ENCODE peak calls at places on chromosome 4, in nine cellular contexts. F is activated T-cell treated with anti-CD3 and anti-CD28 coated beads, Interleukin-2, amount 50 U/mL, for 4 hours; H is progenitor cell of endocrine pancreas; B is fibroblast of gingiva; W is AG04449; D is activated CD8-positive, alpha-beta memory T cell treated with anti-CD3 and anti-CD28 coated beads for 4 hours; V is Jurkat, Clone E6-1; X is NCI-H460; L is thoracic aorta. E is an unnamed sample.

GRCh38 chr4:1516881-1517480 is 110.7 kb upstream of the NKX1-1 start:
- DNase-seq in F (no peak), L (no peak), B (no peak), W (no peak), D (no peak), V (no peak), H (no peak), X (no peak), E (no peak)

GRCh38 chr4:23789765-23790164 is 100.1 kb downstream of the PPARGC1A start:
- DNase-seq in D (no peak), L (no peak), V (no peak), H (no peak), X (no peak), B (peak; percentile 92), W (no peak), F (no peak), E (peak; percentile 17)

GRCh38 chr4:107757860-107758476 is 37.9 kb upstream of the PAPSS1 start:
- DNase-seq in H (no peak), B (peak; percentile 26), W (no peak), X (peak; percentile 25), V (peak; percentile 38), D (no peak), F (no peak), L (no peak), E (peak; percentile 34)

GRCh38 chr4:156972370-156972980 is 876 bp upstream of the PDGFC start:
- DNase-seq in F (no peak), X (no peak), B (no peak), H (no peak), V (no peak), W (no peak), L (no peak), D (no peak), E (no peak)

GRCh38 chr4:155077860-155078259 is 130.6 kb upstream of the NPY2R start:
- DNase-seq in B (no peak), X (no peak), D (no peak), L (no peak), H (no peak), W (no peak), F (no peak), V (no peak), E (no peak)

GRCh38 chr4:57037982-57038604 is 59.4 kb downstream of the POLR2B start:
- DNase-seq in W (no peak), L (no peak), H (peak; percentile 66), B (peak; percentile 40), V (peak; percentile 8), X (peak; percentile 46), D (no peak), F (no peak), E (peak; percentile 34)

GRCh38 chr4:124135409-124135813 is 577.1 kb downstream of the ANKRD50 start:
- DNase-seq in B (peak; percentile 15), X (no peak), W (no peak), L (no peak), D (no peak), H (no peak), F (no peak), V (no peak), E (no peak)

GRCh38 chr4:164424852-164425251 is 329.1 kb upstream of the SMIM31 start:
- DNase-seq in V (no peak), H (no peak), F (no peak), B (no peak), D (no peak), X (no peak), L (no peak), W (no peak), E (no peak)

GRCh38 chr4:90727938-90728337 is 600.7 kb downstream of the CCSER1 start:
- DNase-seq in W (no peak), L (no peak), H (no peak), F (no peak), D (no peak), B (no peak), V (no peak), X (no peak), E (no peak)

GRCh38 chr4:8594097-8595038 is 1.8 kb downstream of the CPZ start:
- DNase-seq in H (peak; percentile 41), B (peak; percentile 56), D (no peak), L (no peak), X (peak; percentile 58), W (peak; percentile 28), V (no peak), F (no peak), E (peak; percentile 71)

GRCh38 chr4:147863808-147864472 is 132.1 kb downstream of the ARHGAP10 start:
- DNase-seq in F (no peak), X (no peak), W (no peak), B (peak; percentile 47), V (no peak), H (no peak), L (no peak), D (no peak), E (no peak)

GRCh38 chr4:168604496-168605373 is 107.9 kb downstream of the PALLD start:
- DNase-seq in B (peak; percentile 91), L (no peak), D (no peak), H (no peak), V (no peak), F (no peak), W (no peak), X (no peak), E (peak; percentile 72)

GRCh38 chr4:184824081-184824775 is 1.5 kb downstream of the ACSL1 start:
- DNase-seq in X (no peak), L (no peak), V (no peak), W (no peak), F (no peak), D (no peak), H (no peak), B (no peak), E (no peak)

GRCh38 chr4:53651142-53651720 is 59.9 kb upstream of the LNX1 start:
- DNase-seq in V (no peak), L (no peak), H (no peak), D (no peak), X (no peak), W (no peak), B (no peak), F (no peak), E (peak; percentile 96)

GRCh38 chr4:154049457-154050181 is 260.7 kb upstream of the SFRP2 start:
- DNase-seq in W (peak; percentile 2), V (no peak), B (peak; percentile 95), L (no peak), H (no peak), F (no peak), X (no peak), D (no peak), E (no peak)

GRCh38 chr4:186669735-186670134 is 53.9 kb downstream of the FAT1 start:
- DNase-seq in W (no peak), X (no peak), V (no peak), D (no peak), H (no peak), L (no peak), B (no peak), F (no peak), E (no peak)

GRCh38 chr4:79917246-79917645 is 155.8 kb downstream of the ANTXR2 start:
- DNase-seq in X (peak; percentile 1), F (peak; percentile 33), L (no peak), V (peak; percentile 51), D (no peak), H (no peak), W (peak; percentile 7), B (peak; percentile 56), E (peak; percentile 51)

GRCh38 chr4:17511041-17511949 is 595 bp downstream of the QDPR start:
- DNase-seq in V (no peak), B (peak; percentile 33), X (no peak), W (no peak), D (peak; percentile 5), L (peak; percentile 2), H (peak; percentile 27), F (peak; percentile 46), E (peak; percentile 55)

GRCh38 chr4:24657768-24658617 is 73.6 kb upstream of the DHX15 start:
- DNase-seq in W (no peak), B (peak; percentile 46), L (no peak), X (peak; percentile 27), V (peak; percentile 53), H (no peak), F (no peak), D (no peak), E (peak; percentile 16)

GRCh38 chr4:102614801-102615200 is 113.6 kb downstream of the NFKB1 start:
- DNase-seq in B (no peak), V (no peak), H (no peak), D (no peak), L (no peak), F (no peak), X (no peak), W (no peak), E (no peak)

GRCh38 chr4:36758312-36758690 is 476.9 kb downstream of the DTHD1 start:
- DNase-seq in F (no peak), W (no peak), X (peak; percentile 89), V (no peak), L (no peak), H (no peak), B (no peak), D (no peak), E (no peak)

E was measured in dermis microvascular lymphatic vessel endothelial cell.